ENCODE peak calls at places on chromosome 10, in ten cellular contexts. One of them, this sample, is unnamed.

GRCh38 chr10:86756511-86757109 is at the start of gene BMPR1A:
- DNase-seq in left lung: peak
- DNase-seq in CD8-positive, alpha-beta T cell: no peak
- DNase-seq in AG09309: peak
- DNase-seq in choroid plexus epithelial cell: peak
- DNase-seq in Peyer's patch: no peak
- DNase-seq in adrenal gland: peak
- DNase-seq in body of pancreas: peak
- DNase-seq in fibroblast of pulmonary artery: peak
- DNase-seq in mammary epithelial cell: peak
- DNase-seq in this sample: peak

GRCh38 chr10:53765311-53765710 is 992.7 kb upstream of the MBL2 start:
- DNase-seq in left lung: no peak
- DNase-seq in CD8-positive, alpha-beta T cell: no peak
- DNase-seq in AG09309: no peak
- DNase-seq in choroid plexus epithelial cell: no peak
- DNase-seq in Peyer's patch: no peak
- DNase-seq in adrenal gland: no peak
- DNase-seq in body of pancreas: no peak
- DNase-seq in fibroblast of pulmonary artery: no peak
- DNase-seq in mammary epithelial cell: peak
- DNase-seq in this sample: no peak

GRCh38 chr10:79943871-79944270 is 5.0 kb downstream of the SFTPD start:
- DNase-seq in left lung: no peak
- DNase-seq in CD8-positive, alpha-beta T cell: no peak
- DNase-seq in AG09309: no peak
- DNase-seq in choroid plexus epithelial cell: no peak
- DNase-seq in Peyer's patch: no peak
- DNase-seq in adrenal gland: no peak
- DNase-seq in body of pancreas: no peak
- DNase-seq in fibroblast of pulmonary artery: no peak
- DNase-seq in mammary epithelial cell: no peak
- DNase-seq in this sample: no peak

GRCh38 chr10:71690094-71690720 is 29.4 kb downstream of the C10orf105 start:
- DNase-seq in left lung: no peak
- DNase-seq in CD8-positive, alpha-beta T cell: no peak
- DNase-seq in AG09309: no peak
- DNase-seq in choroid plexus epithelial cell: no peak
- DNase-seq in Peyer's patch: no peak
- DNase-seq in adrenal gland: no peak
- DNase-seq in body of pancreas: no peak
- DNase-seq in fibroblast of pulmonary artery: no peak
- DNase-seq in mammary epithelial cell: no peak
- DNase-seq in this sample: no peak

GRCh38 chr10:51654918-51655317 is 44.5 kb downstream of the CSTF2T start:
- DNase-seq in left lung: no peak
- DNase-seq in CD8-positive, alpha-beta T cell: no peak
- DNase-seq in AG09309: no peak
- DNase-seq in choroid plexus epithelial cell: no peak
- DNase-seq in Peyer's patch: no peak
- DNase-seq in adrenal gland: no peak
- DNase-seq in body of pancreas: no peak
- DNase-seq in fibroblast of pulmonary artery: no peak
- DNase-seq in mammary epithelial cell: no peak
- DNase-seq in this sample: no peak

GRCh38 chr10:123530166-123530870 is 135.8 kb upstream of the GPR26 start:
- DNase-seq in left lung: no peak
- DNase-seq in CD8-positive, alpha-beta T cell: no peak
- DNase-seq in AG09309: no peak
- DNase-seq in choroid plexus epithelial cell: no peak
- DNase-seq in Peyer's patch: no peak
- DNase-seq in adrenal gland: no peak
- DNase-seq in body of pancreas: no peak
- DNase-seq in fibroblast of pulmonary artery: no peak
- DNase-seq in mammary epithelial cell: no peak
- DNase-seq in this sample: peak

GRCh38 chr10:101218423-101219136 is 10.7 kb downstream of the LBX1 start:
- DNase-seq in left lung: no peak
- DNase-seq in CD8-positive, alpha-beta T cell: no peak
- DNase-seq in AG09309: no peak
- DNase-seq in choroid plexus epithelial cell: no peak
- DNase-seq in Peyer's patch: no peak
- DNase-seq in adrenal gland: no peak
- DNase-seq in body of pancreas: no peak
- DNase-seq in fibroblast of pulmonary artery: no peak
- DNase-seq in mammary epithelial cell: no peak
- DNase-seq in this sample: no peak

GRCh38 chr10:48243487-48243886 is 31.0 kb downstream of the FRMPD2 start:
- DNase-seq in left lung: no peak
- DNase-seq in CD8-positive, alpha-beta T cell: no peak
- DNase-seq in AG09309: no peak
- DNase-seq in choroid plexus epithelial cell: no peak
- DNase-seq in Peyer's patch: no peak
- DNase-seq in adrenal gland: no peak
- DNase-seq in body of pancreas: no peak
- DNase-seq in fibroblast of pulmonary artery: no peak
- DNase-seq in mammary epithelial cell: no peak
- DNase-seq in this sample: peak

GRCh38 chr10:55629792-55630490 is 731.1 kb downstream of the ZWINT start:
- DNase-seq in left lung: no peak
- DNase-seq in CD8-positive, alpha-beta T cell: no peak
- DNase-seq in AG09309: no peak
- DNase-seq in choroid plexus epithelial cell: peak
- DNase-seq in Peyer's patch: no peak
- DNase-seq in adrenal gland: peak
- DNase-seq in body of pancreas: peak
- DNase-seq in fibroblast of pulmonary artery: peak
- DNase-seq in mammary epithelial cell: no peak
- DNase-seq in this sample: no peak

GRCh38 chr10:55627526-55628170 is 733.4 kb downstream of the ZWINT start:
- DNase-seq in left lung: no peak
- DNase-seq in CD8-positive, alpha-beta T cell: no peak
- DNase-seq in AG09309: no peak
- DNase-seq in choroid plexus epithelial cell: no peak
- DNase-seq in Peyer's patch: no peak
- DNase-seq in adrenal gland: peak
- DNase-seq in body of pancreas: no peak
- DNase-seq in fibroblast of pulmonary artery: no peak
- DNase-seq in mammary epithelial cell: no peak
- DNase-seq in this sample: no peak

GRCh38 chr10:55631071-55631654 is 729.9 kb downstream of the ZWINT start:
- DNase-seq in left lung: peak
- DNase-seq in CD8-positive, alpha-beta T cell: no peak
- DNase-seq in AG09309: no peak
- DNase-seq in choroid plexus epithelial cell: peak
- DNase-seq in Peyer's patch: peak
- DNase-seq in adrenal gland: peak
- DNase-seq in body of pancreas: peak
- DNase-seq in fibroblast of pulmonary artery: peak
- DNase-seq in mammary epithelial cell: peak
- DNase-seq in this sample: peak

GRCh38 chr10:55630491-55631056 is 730.5 kb downstream of the ZWINT start:
- DNase-seq in left lung: no peak
- DNase-seq in CD8-positive, alpha-beta T cell: no peak
- DNase-seq in AG09309: no peak
- DNase-seq in choroid plexus epithelial cell: no peak
- DNase-seq in Peyer's patch: no peak
- DNase-seq in adrenal gland: peak
- DNase-seq in body of pancreas: no peak
- DNase-seq in fibroblast of pulmonary artery: peak
- DNase-seq in mammary epithelial cell: no peak
- DNase-seq in this sample: no peak

DNA sequence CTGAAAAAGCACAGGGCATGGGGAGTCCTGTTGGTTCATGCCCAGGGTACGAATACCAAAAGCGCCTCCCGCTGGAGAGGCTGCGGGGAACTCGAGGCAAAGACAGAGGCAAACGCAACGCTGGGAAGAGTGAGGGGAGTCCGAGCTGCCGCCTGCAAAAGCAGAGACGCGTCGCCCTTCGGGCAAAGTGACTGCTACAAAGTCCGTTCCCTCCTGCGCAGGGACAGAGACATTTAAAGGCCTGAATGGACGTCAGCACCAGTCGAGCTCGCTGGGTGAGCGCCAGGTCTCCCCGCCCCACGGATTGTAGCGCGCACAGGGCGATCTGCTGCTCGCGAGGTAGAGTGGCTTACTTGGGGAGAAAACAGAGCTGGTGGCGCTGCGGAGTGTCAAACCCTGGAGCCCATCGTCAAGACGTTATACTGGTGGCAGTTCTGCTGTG is 732.8 kb downstream of the ZWINT start:
- DNase-seq in left lung: no peak
- DNase-seq in CD8-positive, alpha-beta T cell: no peak
- DNase-seq in AG09309: no peak
- DNase-seq in choroid plexus epithelial cell: no peak
- DNase-seq in Peyer's patch: no peak
- DNase-seq in adrenal gland: peak
- DNase-seq in body of pancreas: no peak
- DNase-seq in fibroblast of pulmonary artery: no peak
- DNase-seq in mammary epithelial cell: no peak
- DNase-seq in this sample: no peak
- H3K4me3 ChIP-seq in left lung: no peak
- H3K4me3 ChIP-seq in CD8-positive, alpha-beta T cell: no peak
- H3K4me3 ChIP-seq in AG09309: no peak
- H3K4me3 ChIP-seq in choroid plexus epithelial cell: no peak
- H3K4me3 ChIP-seq in Peyer's patch: no peak
- H3K4me3 ChIP-seq in adrenal gland: peak
- H3K4me3 ChIP-seq in body of pancreas: no peak
- H3K4me3 ChIP-seq in fibroblast of pulmonary artery: no peak
- H3K4me3 ChIP-seq in mammary epithelial cell: no peak
- H3K4me3 ChIP-seq in this sample: no peak

GRCh38 chr10:115948415-115948814 is 324.6 kb downstream of the GFRA1 start:
- DNase-seq in left lung: no peak
- DNase-seq in CD8-positive, alpha-beta T cell: no peak
- DNase-seq in AG09309: no peak
- DNase-seq in choroid plexus epithelial cell: no peak
- DNase-seq in Peyer's patch: no peak
- DNase-seq in adrenal gland: no peak
- DNase-seq in body of pancreas: no peak
- DNase-seq in fibroblast of pulmonary artery: no peak
- DNase-seq in mammary epithelial cell: no peak
- DNase-seq in this sample: no peak
- TF ChIP-seq CTCF in left lung: peak
- TF ChIP-seq CTCF in CD8-positive, alpha-beta T cell: no peak
- TF ChIP-seq CTCF in AG09309: peak
- TF ChIP-seq CTCF in choroid plexus epithelial cell: peak
- TF ChIP-seq CTCF in Peyer's patch: no peak
- TF ChIP-seq CTCF in adrenal gland: no peak
- TF ChIP-seq CTCF in body of pancreas: peak
- TF ChIP-seq CTCF in fibroblast of pulmonary artery: peak
- TF ChIP-seq CTCF in mammary epithelial cell: no peak
- TF ChIP-seq CTCF in this sample: no peak

GRCh38 chr10:42690449-42691360 is 52.3 kb upstream of the ZNF33B start:
- DNase-seq in left lung: no peak
- DNase-seq in CD8-positive, alpha-beta T cell: no peak
- DNase-seq in AG09309: no peak
- DNase-seq in choroid plexus epithelial cell: no peak
- DNase-seq in Peyer's patch: no peak
- DNase-seq in adrenal gland: no peak
- DNase-seq in body of pancreas: peak
- DNase-seq in fibroblast of pulmonary artery: no peak
- DNase-seq in mammary epithelial cell: no peak
- DNase-seq in this sample: no peak

GRCh38 chr10:42691361-42692120 is 53.2 kb upstream of the ZNF33B start:
- DNase-seq in left lung: no peak
- DNase-seq in CD8-positive, alpha-beta T cell: no peak
- DNase-seq in AG09309: no peak
- DNase-seq in choroid plexus epithelial cell: no peak
- DNase-seq in Peyer's patch: no peak
- DNase-seq in adrenal gland: no peak
- DNase-seq in body of pancreas: no peak
- DNase-seq in fibroblast of pulmonary artery: no peak
- DNase-seq in mammary epithelial cell: no peak
- DNase-seq in this sample: no peak
- H3K4me3 ChIP-seq in left lung: no peak
- H3K4me3 ChIP-seq in CD8-positive, alpha-beta T cell: no peak
- H3K4me3 ChIP-seq in AG09309: no peak
- H3K4me3 ChIP-seq in choroid plexus epithelial cell: no peak
- H3K4me3 ChIP-seq in Peyer's patch: no peak
- H3K4me3 ChIP-seq in adrenal gland: no peak
- H3K4me3 ChIP-seq in body of pancreas: no peak
- H3K4me3 ChIP-seq in fibroblast of pulmonary artery: no peak
- H3K4me3 ChIP-seq in mammary epithelial cell: no peak
- H3K4me3 ChIP-seq in this sample: no peak

GRCh38 chr10:30183076-30183402 is 123.7 kb upstream of the JCAD start:
- DNase-seq in left lung: no peak
- DNase-seq in CD8-positive, alpha-beta T cell: no peak
- DNase-seq in AG09309: no peak
- DNase-seq in choroid plexus epithelial cell: no peak
- DNase-seq in Peyer's patch: no peak
- DNase-seq in adrenal gland: no peak
- DNase-seq in body of pancreas: no peak
- DNase-seq in fibroblast of pulmonary artery: no peak
- DNase-seq in mammary epithelial cell: no peak
- DNase-seq in this sample: no peak
- TF ChIP-seq CTCF in left lung: no peak
- TF ChIP-seq CTCF in CD8-positive, alpha-beta T cell: no peak
- TF ChIP-seq CTCF in AG09309: no peak
- TF ChIP-seq CTCF in choroid plexus epithelial cell: no peak
- TF ChIP-seq CTCF in Peyer's patch: no peak
- TF ChIP-seq CTCF in adrenal gland: no peak
- TF ChIP-seq CTCF in body of pancreas: no peak
- TF ChIP-seq CTCF in fibroblast of pulmonary artery: no peak
- TF ChIP-seq CTCF in mammary epithelial cell: no peak
- TF ChIP-seq CTCF in this sample: no peak

GRCh38 chr10:3239920-3240909 is 67.6 kb upstream of the PITRM1 start:
- DNase-seq in left lung: no peak
- DNase-seq in CD8-positive, alpha-beta T cell: no peak
- DNase-seq in AG09309: no peak
- DNase-seq in choroid plexus epithelial cell: no peak
- DNase-seq in Peyer's patch: no peak
- DNase-seq in adrenal gland: peak
- DNase-seq in body of pancreas: no peak
- DNase-seq in fibroblast of pulmonary artery: no peak
- DNase-seq in mammary epithelial cell: no peak
- DNase-seq in this sample: no peak
- H3K4me3 ChIP-seq in left lung: no peak
- H3K4me3 ChIP-seq in CD8-positive, alpha-beta T cell: no peak
- H3K4me3 ChIP-seq in AG09309: no peak
- H3K4me3 ChIP-seq in choroid plexus epithelial cell: no peak
- H3K4me3 ChIP-seq in Peyer's patch: no peak
- H3K4me3 ChIP-seq in adrenal gland: no peak
- H3K4me3 ChIP-seq in body of pancreas: no peak
- H3K4me3 ChIP-seq in fibroblast of pulmonary artery: no peak
- H3K4me3 ChIP-seq in mammary epithelial cell: no peak
- H3K4me3 ChIP-seq in this sample: no peak